ENCODE peak calls at places on chromosomes 1 and 21, in five cellular contexts. V is LHCN-M2; P is fibroblast of the conjunctiva; S is foreskin fibroblast; H is stimulated activated CD4-positive, alpha-beta T cell treated with anti-CD3 and anti-CD28 coated beads, Interleukin-1b, Interleukin-23, amount 100 ng/mL, for 48 hours. L is an unnamed sample.

GRCh38 chr1:12617901-12618660 is at the start of gene DHRS3:
- DNase-seq in V (no peak), H (peak), P (no peak), S (peak), L (no peak)

GRCh38 chr1:196516373-196516772 is 91.9 kb downstream of the KCNT2 start:
- DNase-seq in V (no peak), P (no peak), S (no peak), H (no peak), L (no peak)

GRCh38 chr1:111222308-111223125 is 5.0 kb upstream of the CHI3L2 start:
- DNase-seq in S (peak), V (peak), P (peak), H (peak), L (peak)

GRCh38 chr1:56167596-56167995 is 411.8 kb downstream of the PLPP3 start:
- DNase-seq in S (no peak), H (no peak), V (no peak), P (no peak), L (no peak)

GRCh38 chr1:49051647-49052046 is 275.0 kb upstream of the BEND5 start:
- DNase-seq in V (no peak), P (no peak), S (no peak), H (no peak), L (no peak)

GRCh38 chr1:9382923-9383491 is 90.3 kb downstream of the SPSB1 start:
- DNase-seq in P (no peak), S (no peak), H (no peak), V (no peak), L (no peak)

GRCh38 chr1:226181996-226182714 is 4.4 kb downstream of the ACBD3 start:
- DNase-seq in S (peak), V (peak), H (no peak), P (peak), L (no peak)

GRCh38 chr1:192311281-192311680 is 5.5 kb upstream of the RGS21 start:
- DNase-seq in P (peak), V (peak), S (peak), H (no peak), L (peak)

GRCh38 chr21:45331521-45332257 is 44.0 kb upstream of the POFUT2 start:
- DNase-seq in V (no peak), S (no peak), H (no peak), P (no peak), L (no peak)

GRCh38 chr1:230713915-230714764 is at the start of gene AGT:
- DNase-seq in S (peak), H (no peak), P (peak), V (peak), L (peak)

GRCh38 chr1:154696460-154696859 is 88.5 kb upstream of the ADAR start:
- DNase-seq in H (no peak), S (no peak), V (no peak), P (no peak), L (peak)

L was measured in LNCaP clone FGC.